ENCODE peak calls at places on chromosome 2, in five cellular contexts. Z is stomach; B is fibroblast of the aortic adventitia; K is CD4-positive, alpha-beta T cell; S is colonic mucosa. I is an unnamed sample.
A peak's percentile ranks its signal among the peaks of the same experiment; 100 is the strongest.

GRCh38 chr2:68737717-68738116 is 3.1 kb downstream of the ARHGAP25 start:
- DNase-seq in Z (no peak), B (no peak), K (no peak), S (peak; percentile 30), I (peak; percentile 3)

GRCh38 chr2:38030590-38031326 is 45.2 kb downstream of the CYP1B1 start:
- DNase-seq in Z (no peak), B (peak; percentile 55), K (no peak), S (no peak), I (no peak)

GRCh38 chr2:61117534-61117933 is 44.5 kb upstream of the C2orf74 start:
- DNase-seq in Z (no peak), B (no peak), K (no peak), S (no peak), I (no peak)

GRCh38 chr2:126885701-126886121 is 13.0 kb upstream of the TEX51 start:
- DNase-seq in Z (no peak), B (peak; percentile 33), K (no peak), S (no peak), I (no peak)

GRCh38 chr2:101307950-101308431 is 510 bp downstream of the RNF149 start:
- DNase-seq in Z (no peak), B (peak; percentile 24), K (peak; percentile 17), S (peak; percentile 39), I (peak; percentile 29)

GRCh38 chr2:156349605-156350004 is 17.1 kb upstream of the NR4A2 start:
- DNase-seq in Z (no peak), B (no peak), K (no peak), S (no peak), I (no peak)

GRCh38 chr2:207502199-207502598 is 27.6 kb upstream of the CREB1 start:
- DNase-seq in Z (no peak), B (no peak), K (no peak), S (no peak), I (no peak)

GRCh38 chr2:119245076-119245840 is 21.6 kb downstream of the STEAP3 start:
- DNase-seq in Z (no peak), B (no peak), K (no peak), S (no peak), I (no peak)

GRCh38 chr2:50098242-50098641 is 933.7 kb downstream of the NRXN1 start:
- DNase-seq in Z (no peak), B (no peak), K (no peak), S (no peak), I (no peak)

GRCh38 chr2:162242586-162243304 is 500 bp downstream of the FAP start:
- DNase-seq in Z (no peak), B (peak; percentile 90), K (no peak), S (no peak), I (no peak)

GRCh38 chr2:85308951-85309555 is 18.7 kb downstream of the TGOLN2 start:
- DNase-seq in Z (peak; percentile 55), B (peak; percentile 44), K (no peak), S (peak; percentile 57), I (no peak)

GRCh38 chr2:69724540-69725159 is 17.3 kb upstream of the ANXA4 start:
- DNase-seq in Z (peak; percentile 93), B (peak; percentile 83), K (peak; percentile 82), S (peak; percentile 96), I (peak; percentile 94)

GRCh38 chr2:199757466-199757865 is 93.5 kb downstream of the FTCDNL1 start:
- DNase-seq in Z (no peak), B (peak; percentile 25), K (no peak), S (peak; percentile 32), I (no peak)

GRCh38 chr2:226802573-226802972 is 3.0 kb upstream of the IRS1 start:
- DNase-seq in Z (no peak), B (peak; percentile 97), K (no peak), S (peak; percentile 31), I (no peak)

GRCh38 chr2:44342854-44343253 is 18.4 kb downstream of the PREPL start:
- DNase-seq in Z (no peak), B (no peak), K (no peak), S (no peak), I (no peak)

GRCh38 chr2:83808878-83809277 is 650.2 kb downstream of the SUCLG1 start:
- DNase-seq in Z (no peak), B (no peak), K (no peak), S (no peak), I (no peak)

GRCh38 chr2:127175821-127176354 is 44.2 kb downstream of the CYP27C1 start:
- DNase-seq in Z (peak; percentile 24), B (peak; percentile 33), K (no peak), S (peak; percentile 30), I (no peak)

GRCh38 chr2:157838442-157839161 is 37.5 kb downstream of the ACVR1 start:
- DNase-seq in Z (peak; percentile 39), B (peak; percentile 68), K (no peak), S (peak; percentile 34), I (no peak)

GRCh38 chr2:200422532-200423262 is 87.2 kb downstream of the KCTD18 start:
- DNase-seq in Z (no peak), B (no peak), K (no peak), S (no peak), I (no peak)

GRCh38 chr2:199223791-199224190 is 233.9 kb downstream of the SATB2 start:
- DNase-seq in Z (no peak), B (peak; percentile 74), K (no peak), S (no peak), I (no peak)

GRCh38 chr2:2226326-2226725 is 104.7 kb downstream of the MYT1L start:
- DNase-seq in Z (no peak), B (no peak), K (no peak), S (no peak), I (no peak)

GRCh38 chr2:111119847-111120252 is 864 bp upstream of the BCL2L11 start:
- DNase-seq in Z (no peak), B (no peak), K (peak; percentile 2), S (no peak), I (peak; percentile 40)

GRCh38 chr2:27889774-27890145 is 427 bp downstream of the RBKS start:
- DNase-seq in Z (no peak), B (no peak), K (no peak), S (peak; percentile 32), I (no peak)

GRCh38 chr2:144849612-144850011 is 329.7 kb upstream of the ZEB2 start:
- DNase-seq in Z (no peak), B (no peak), K (no peak), S (no peak), I (no peak)

GRCh38 chr2:127641133-127641532 is 4.8 kb upstream of the GPR17 start:
- DNase-seq in Z (no peak), B (no peak), K (no peak), S (no peak), I (no peak)

GRCh38 chr2:154699560-154699901 is 1.0 kb downstream of the KCNJ3 start:
- DNase-seq in Z (no peak), B (no peak), K (no peak), S (no peak), I (no peak)

GRCh38 chr2:233532971-233533370 is 33.6 kb downstream of the USP40 start:
- DNase-seq in Z (no peak), B (no peak), K (no peak), S (no peak), I (no peak)

GRCh38 chr2:145016711-145017110 is 496.8 kb upstream of the ZEB2 start:
- DNase-seq in Z (no peak), B (no peak), K (no peak), S (no peak), I (no peak)

GRCh38 chr2:238928520-238929241 is 80.8 kb downstream of the TWIST2 start:
- DNase-seq in Z (peak; percentile 21), B (no peak), K (no peak), S (no peak), I (peak; percentile 6)

GRCh38 chr2:105490204-105490603 is 91.4 kb upstream of the FHL2 start:
- DNase-seq in Z (no peak), B (no peak), K (no peak), S (no peak), I (no peak)

GRCh38 chr2:7868836-7869235 is 813.0 kb upstream of the ID2 start:
- DNase-seq in Z (no peak), B (no peak), K (no peak), S (no peak), I (no peak)

GRCh38 chr2:68824831-68825230 is 46.4 kb downstream of the BMP10 start:
- DNase-seq in Z (no peak), B (peak; percentile 78), K (no peak), S (no peak), I (no peak)

GRCh38 chr2:234550511-234551107 is 53.7 kb upstream of the ARL4C start:
- DNase-seq in Z (peak; percentile 57), B (peak; percentile 96), K (peak; percentile 29), S (peak; percentile 61), I (peak; percentile 68)

GRCh38 chr2:216222650-216223352 is 113.7 kb downstream of the XRCC5 start:
- DNase-seq in Z (no peak), B (peak; percentile 55), K (no peak), S (no peak), I (no peak)

GRCh38 chr2:125853626-125854025 is 802.3 kb upstream of the GYPC start:
- DNase-seq in Z (no peak), B (no peak), K (no peak), S (no peak), I (no peak)

GRCh38 chr2:86518498-86518897 is 44.7 kb downstream of the CHMP3 start:
- DNase-seq in Z (no peak), B (peak; percentile 26), K (peak; percentile 23), S (no peak), I (no peak)

DNA sequence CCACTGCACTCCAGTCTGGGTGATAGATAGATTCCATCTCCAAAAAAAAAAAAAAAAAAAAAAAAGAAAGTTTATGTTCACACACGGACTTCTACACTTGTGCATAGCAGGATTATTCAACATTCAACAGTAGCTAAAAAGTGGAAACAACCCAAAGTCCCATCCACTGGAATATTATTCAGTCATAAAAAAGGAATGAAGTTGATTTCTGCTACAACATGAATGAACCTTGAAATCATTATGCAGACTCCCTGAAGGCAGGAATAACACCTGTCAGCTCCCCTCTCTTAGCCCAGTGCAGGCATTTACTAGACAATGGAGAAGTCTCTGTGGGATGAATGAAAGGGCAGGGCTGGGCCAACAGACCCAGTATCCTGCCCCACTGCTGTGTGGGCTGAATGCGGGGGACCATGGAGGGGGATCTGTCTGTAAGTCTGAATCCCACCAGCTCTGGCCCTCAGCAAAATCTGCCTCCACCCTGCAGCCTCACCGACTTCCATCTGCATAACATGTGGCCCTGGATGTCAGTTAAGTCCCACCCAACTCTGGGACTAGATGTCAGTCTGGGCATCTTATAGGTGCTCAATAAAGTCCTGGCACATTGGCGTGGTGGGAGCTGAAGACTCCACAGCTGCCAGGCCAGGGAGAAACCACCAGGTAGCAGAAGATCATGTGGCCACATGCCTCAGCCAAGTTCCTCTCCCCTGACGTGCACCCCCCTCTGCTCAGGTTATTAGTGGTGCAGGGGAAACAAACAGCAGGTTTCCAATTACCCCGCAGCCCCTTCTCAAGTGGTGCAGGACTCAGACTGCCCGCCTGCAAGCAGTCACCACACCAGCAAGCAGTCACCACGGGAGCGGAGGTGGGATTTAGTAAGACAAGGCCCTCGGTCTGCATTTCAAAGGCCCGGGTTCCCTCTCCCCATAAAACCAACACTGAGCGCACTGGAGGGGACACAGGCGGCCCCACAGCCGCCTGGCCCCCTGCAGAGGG is 8.9 kb downstream of the ZFP36L2 start:
- DNase-seq in Z (no peak), B (no peak), K (no peak), S (peak; percentile 42), I (no peak)
- TF ChIP-seq CTCF in Z (no peak), B (no peak), K (no peak), S (no peak), I (no peak)

GRCh38 chr2:218230882-218231281 is 13.9 kb downstream of the ARPC2 start:
- DNase-seq in Z (peak; percentile 56), B (peak; percentile 37), K (no peak), S (peak; percentile 82), I (no peak)
- TF ChIP-seq CTCF in Z (no peak), B (no peak), K (peak; percentile 26), S (peak; percentile 48), I (peak; percentile 43)

GRCh38 chr2:184452907-184453306 is 145.4 kb upstream of the ZNF804A start:
- DNase-seq in Z (no peak), B (no peak), K (no peak), S (no peak), I (no peak)
- TF ChIP-seq CTCF in Z (no peak), B (no peak), K (no peak), S (no peak), I (no peak)

GRCh38 chr2:9138507-9139085 is 68.0 kb upstream of the ASAP2 start:
- DNase-seq in Z (no peak), B (no peak), K (no peak), S (peak; percentile 42), I (no peak)
- TF ChIP-seq CTCF in Z (no peak), B (peak; percentile 16), K (no peak), S (no peak), I (peak; percentile 20)

I was measured in mesothelial cell of epicardium.